ENCODE peak calls at places on chromosomes 16 and 17, in eight cellular contexts. D is BE2C; Z is CD8-positive, alpha-beta T cell; Y is NCI-H2029 treated with DMSO at 0.1 percent for 48 hours; H is nucleus accumbens; E is GM10248; U is GM13977; K is right lobe of liver. W is an unnamed sample.

GRCh38 chr17:1707107-1707506 is 3.1 kb downstream of the TLCD2 start:
- DNase-seq in D (no peak), Z (no peak), Y (no peak), H (no peak), E (no peak), U (no peak), K (no peak), W (no peak)

GRCh38 chr17:45147102-45147580 is 1.1 kb upstream of the HEXIM1 start:
- DNase-seq in D (no peak), Z (peak), Y (no peak), H (no peak), E (peak), U (peak), K (peak), W (no peak)

GRCh38 chr16:87951550-87952538 is 610 bp downstream of the BANP start:
- DNase-seq in D (no peak), Z (no peak), Y (no peak), H (no peak), E (no peak), U (no peak), K (no peak), W (no peak)

GRCh38 chr16:81237282-81237681 is 1.2 kb upstream of the BCO1 start:
- DNase-seq in D (no peak), Z (no peak), Y (peak), H (peak), E (no peak), U (no peak), K (peak), W (no peak)

GRCh38 chr16:85840801-85841200 is 41.3 kb downstream of the COX4I1 start:
- DNase-seq in D (no peak), Z (no peak), Y (no peak), H (no peak), E (no peak), U (no peak), K (peak), W (no peak)

GRCh38 chr17:64736804-64737492 is 74.8 kb upstream of the SMURF2 start:
- DNase-seq in D (peak), Z (peak), Y (no peak), H (no peak), E (no peak), U (no peak), K (no peak), W (peak)

GRCh38 chr17:64020068-64020766 is at the start of gene ICAM2:
- DNase-seq in D (no peak), Z (peak), Y (no peak), H (no peak), E (peak), U (peak), K (peak), W (no peak)

GRCh38 chr17:67194134-67194533 is 50.9 kb downstream of the HELZ start:
- DNase-seq in D (no peak), Z (no peak), Y (no peak), H (no peak), E (no peak), U (no peak), K (no peak), W (no peak)

GRCh38 chr17:42031584-42031983 is 11.7 kb downstream of the NKIRAS2 start:
- DNase-seq in D (no peak), Z (no peak), Y (no peak), H (no peak), E (no peak), U (no peak), K (no peak), W (no peak)

GRCh38 chr16:88973007-88973410 is 4.0 kb downstream of the CBFA2T3 start:
- DNase-seq in D (peak), Z (no peak), Y (no peak), H (no peak), E (peak), U (no peak), K (no peak), W (no peak)